ENCODE peak calls at places on chromosome 12, in five cellular contexts. J is SHP77 treated with DMSO at 0.1 percent for 48 hours; S is omental fat pad; O is AG04450; X is activated naive CD4-positive, alpha-beta T cell treated with anti-CD3 and anti-CD28 coated beads, Interleukin-2, amount 10 ng/mL, durations not matched to agents 7 days and 5 days. D is an unnamed sample.
A peak's percentile ranks its signal among the peaks of the same experiment; 100 is the strongest.

GRCh38 chr12:64890873-64891468 is 66.5 kb downstream of the TBC1D30 start:
- DNase-seq in J (peak; percentile 31), S (no peak), O (no peak), X (no peak), D (no peak)

GRCh38 chr12:27707216-27707615 is 3.4 kb upstream of the MRPS35 start:
- DNase-seq in J (no peak), S (no peak), O (no peak), X (no peak), D (no peak)

GRCh38 chr12:103743788-103744187 is 97.2 kb downstream of the NT5DC3 start:
- DNase-seq in J (no peak), S (no peak), O (no peak), X (no peak), D (no peak)

GRCh38 chr12:89862511-89863331 is 154.1 kb upstream of the ATP2B1 start:
- DNase-seq in J (no peak), S (no peak), O (no peak), X (peak; percentile 54), D (peak; percentile 74)

GRCh38 chr12:72723732-72724131 is 451.6 kb downstream of the TRHDE start:
- DNase-seq in J (no peak), S (no peak), O (no peak), X (no peak), D (no peak)

GRCh38 chr12:66648336-66648735 is 30.5 kb downstream of the GRIP1 start:
- DNase-seq in J (peak; percentile 26), S (no peak), O (no peak), X (no peak), D (no peak)

GRCh38 chr12:18747960-18748359 is 10.0 kb downstream of the CAPZA3 start:
- DNase-seq in J (no peak), S (no peak), O (peak; percentile 77), X (no peak), D (no peak)

GRCh38 chr12:54935235-54935951 is 49.2 kb downstream of the TESPA1 start:
- DNase-seq in J (no peak), S (no peak), O (peak; percentile 60), X (peak; percentile 28), D (peak; percentile 75)

GRCh38 chr12:130299574-130299973 is 38.1 kb upstream of the PIWIL1 start:
- DNase-seq in J (no peak), S (no peak), O (no peak), X (no peak), D (no peak)

GRCh38 chr12:116194935-116195431 is 82.5 kb downstream of the MED13L start:
- DNase-seq in J (no peak), S (no peak), O (no peak), X (peak; percentile 47), D (peak; percentile 74)

GRCh38 chr12:125160556-125160955 is 95.3 kb downstream of the AACS start:
- DNase-seq in J (no peak), S (no peak), O (no peak), X (no peak), D (no peak)

D was measured in activated effector memory CD4-positive, alpha-beta T cell treated with anti-CD3 and anti-CD28 coated beads, Interleukin-2, amount 50 U/mL, for 16 hours.